ENCODE peak calls at places on chromosomes 7 and 10, in four cellular contexts. I is transverse colon, F is thoracic aorta, M is A549. C is an unnamed sample.

GRCh38 chr7:43792471-43792870 is 34.0 kb downstream of the BLVRA start:
- DNase-seq in I (no peak), F (no peak), M (no peak), C (no peak)

GRCh38 chr10:79502561-79503309 is 9.6 kb upstream of the EIF5AL1 start:
- DNase-seq in F (no peak), I (no peak), M (no peak), C (no peak)

GRCh38 chr7:12518920-12519681 is 51.4 kb upstream of the SCIN start:
- DNase-seq in M (peak; percentile 20), I (no peak), F (no peak), C (peak; percentile 52)

GRCh38 chr7:91344911-91345310 is 80.7 kb downstream of the FZD1 start:
- DNase-seq in I (no peak), M (no peak), F (no peak), C (peak; percentile 19)

GRCh38 chr10:77661100-77661499 is 23.5 kb upstream of the KCNMA1 start:
- DNase-seq in F (no peak), M (no peak), I (no peak), C (no peak)

GRCh38 chr10:76049581-76050290 is 618.3 kb downstream of the LRMDA start:
- DNase-seq in F (no peak), M (no peak), I (no peak), C (no peak)

GRCh38 chr10:6089334-6090219 is 743 bp downstream of the RBM17 start:
- DNase-seq in I (peak; percentile 25), M (no peak), F (no peak), C (no peak)

GRCh38 chr7:115145512-115145911 is 223.6 kb downstream of the MDFIC start:
- DNase-seq in F (no peak), I (no peak), M (no peak), C (no peak)

GRCh38 chr7:150992833-150993302 is 2.1 kb downstream of the NOS3 start:
- DNase-seq in M (no peak), I (no peak), F (no peak), C (peak; percentile 95)

GRCh38 chr7:159143780-159144755 is 599 bp downstream of the VIPR2 start:
- DNase-seq in I (no peak), M (no peak), F (no peak), C (no peak)

GRCh38 chr10:84118395-84119006 is 20.8 kb upstream of the GHITM start:
- DNase-seq in M (no peak), I (no peak), F (no peak), C (no peak)

GRCh38 chr10:62049815-62050626 is 148.5 kb downstream of the ARID5B start:
- DNase-seq in M (no peak), I (no peak), F (no peak), C (no peak)

GRCh38 chr10:25974897-25975459 is 40.9 kb downstream of the MYO3A start:
- DNase-seq in I (no peak), M (no peak), F (no peak), C (no peak)

GRCh38 chr10:131049051-131049450 is 262.5 kb downstream of the TCERG1L start:
- DNase-seq in M (no peak), F (no peak), I (no peak), C (no peak)

GRCh38 chr10:6778992-6779701 is 199.1 kb upstream of the PRKCQ start:
- DNase-seq in F (no peak), I (no peak), M (peak; percentile 89), C (peak; percentile 86)

GRCh38 chr10:74634995-74635536 is 191.3 kb upstream of the KAT6B start:
- DNase-seq in F (no peak), I (no peak), M (no peak), C (no peak)

GRCh38 chr7:113968713-113969112 is 49.9 kb upstream of the PPP1R3A start:
- DNase-seq in I (no peak), M (no peak), F (no peak), C (no peak)

GRCh38 chr10:102917314-102917961 is 656 bp upstream of the CNNM2 start:
- DNase-seq in M (peak; percentile 60), I (peak; percentile 86), F (no peak), C (peak; percentile 89)

GRCh38 chr10:102919237-102919959 is 1.3 kb downstream of the CNNM2 start:
- DNase-seq in I (peak; percentile 21), F (no peak), M (no peak), C (no peak)

GRCh38 chr10:102918817-102919236 is 733 bp downstream of the CNNM2 start:
- DNase-seq in M (peak; percentile 33), I (peak; percentile 30), F (no peak), C (peak; percentile 66)

GRCh38 chr10:102917962-102918816 is at the start of gene CNNM2:
- DNase-seq in M (peak; percentile 90), F (peak; percentile 100), I (peak; percentile 100), C (peak; percentile 99)

GRCh38 chr10:102919992-102920736 is 2.1 kb downstream of the CNNM2 start:
- DNase-seq in F (no peak), I (no peak), M (no peak), C (peak; percentile 73)
- H3K4me3 ChIP-seq in F (peak overlapping the region; percentile 86), I (peak overlapping the region; percentile 85), M (peak overlapping the region; percentile 87), C (peak overlapping the region; percentile 99)

GRCh38 chr7:139889186-139889871 is 60.3 kb downstream of the TBXAS1 start:
- DNase-seq in F (no peak), I (no peak), M (no peak), C (peak; percentile 82)
- TF ChIP-seq CTCF in F (no peak), I (no peak), M (no peak), C (no peak)

GRCh38 chr10:132753596-132753995 is 32.4 kb downstream of the NKX6-2 start:
- DNase-seq in I (no peak), F (no peak), M (no peak), C (no peak)
- H3K4me3 ChIP-seq in I (no peak overlapping the region), F (no peak overlapping the region), M (no peak overlapping the region), C (no peak overlapping the region)

DNA sequence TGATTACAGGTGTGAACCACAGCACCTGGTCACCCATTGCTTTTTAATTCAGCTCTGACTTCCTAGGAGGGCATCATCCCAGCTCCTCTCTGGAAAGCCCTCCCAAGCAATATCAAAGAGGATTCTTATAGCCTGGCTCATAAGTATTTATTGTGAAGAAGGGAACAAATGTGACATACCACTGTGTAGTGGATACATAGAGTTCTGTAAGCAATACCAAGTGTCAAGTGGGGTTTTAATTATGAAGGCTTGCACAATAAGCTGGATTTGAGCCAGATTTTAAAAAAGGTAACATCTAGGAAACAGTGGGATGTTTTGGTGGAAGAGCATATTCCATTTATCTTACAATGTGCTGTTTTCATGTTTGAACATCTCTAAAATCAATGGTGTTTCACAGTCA is 19.0 kb upstream of the PRTFDC1 start:
- DNase-seq in I (no peak), F (no peak), M (no peak), C (no peak)
- TF ChIP-seq CTCF in I (no peak), F (no peak), M (no peak), C (no peak)